ENCODE peak calls at places on chromosomes 13 and 19, in eight cellular contexts. Y is effector CD8-positive, alpha-beta T cell; Q is left lung; X is NCI-H2029; W is cardiac muscle cell; S is GM23338; Z is psoas muscle; G is stimulated activated CD8-positive, alpha-beta memory T cell treated with anti-CD3 and anti-CD28 coated beads, Interleukin-15, amount 100 ng/mL, for 24 hours. O is an unnamed sample.

GRCh38 chr13:33509642-33510229 is 224.2 kb upstream of the STARD13 start:
- DNase-seq in Y (no peak), Q (no peak), X (no peak), W (peak), S (no peak), Z (no peak), G (no peak), O (no peak)

GRCh38 chr19:932647-933552 is 7.1 kb downstream of the ARID3A start:
- DNase-seq in Y (peak), Q (peak), X (no peak), W (peak), S (peak), Z (peak), G (no peak), O (peak)

GRCh38 chr13:106100261-106100919 is 435.1 kb downstream of the EFNB2 start:
- DNase-seq in Y (no peak), Q (no peak), X (no peak), W (no peak), S (peak), Z (no peak), G (no peak), O (no peak)

GRCh38 chr13:36891752-36892151 is 28.3 kb downstream of the SMAD9 start:
- DNase-seq in Y (no peak), Q (no peak), X (no peak), W (no peak), S (no peak), Z (no peak), G (no peak), O (no peak)

GRCh38 chr19:13056052-13056660 is 46.5 kb downstream of the LYL1 start:
- DNase-seq in Y (no peak), Q (peak), X (no peak), W (peak), S (peak), Z (no peak), G (no peak), O (no peak)

GRCh38 chr13:65966991-65967451 is 1263.1 kb downstream of the PCDH9 start:
- DNase-seq in Y (no peak), Q (no peak), X (no peak), W (peak), S (peak), Z (no peak), G (no peak), O (no peak)

GRCh38 chr19:17114414-17114831 is 38.8 kb downstream of the MYO9B start:
- DNase-seq in Y (no peak), Q (no peak), X (no peak), W (no peak), S (peak), Z (no peak), G (no peak), O (no peak)

GRCh38 chr19:54229146-54229545 is 6.3 kb upstream of the LILRB3 start:
- DNase-seq in Y (no peak), Q (no peak), X (no peak), W (no peak), S (no peak), Z (no peak), G (no peak), O (no peak)

GRCh38 chr19:13002389-13002898 is 7.2 kb downstream of the NFIX start:
- DNase-seq in Y (no peak), Q (no peak), X (no peak), W (no peak), S (no peak), Z (peak), G (no peak), O (no peak)

GRCh38 chr19:34838753-34839431 is 65.9 kb upstream of the ZNF599 start:
- DNase-seq in Y (no peak), Q (peak), X (no peak), W (peak), S (peak), Z (no peak), G (no peak), O (peak)

GRCh38 chr13:36822786-36823185 is 3.8 kb downstream of the RFXAP start:
- DNase-seq in Y (no peak), Q (no peak), X (no peak), W (peak), S (no peak), Z (no peak), G (no peak), O (no peak)

GRCh38 chr13:108003626-108004025 is 211.7 kb downstream of the LIG4 start:
- DNase-seq in Y (no peak), Q (no peak), X (peak), W (no peak), S (no peak), Z (no peak), G (no peak), O (no peak)

GRCh38 chr19:29639086-29639485 is 26.2 kb upstream of the PLEKHF1 start:
- DNase-seq in Y (no peak), Q (no peak), X (no peak), W (no peak), S (no peak), Z (no peak), G (no peak), O (no peak)

GRCh38 chr13:66940113-66940512 is 290.0 kb downstream of the PCDH9 start:
- DNase-seq in Y (no peak), Q (no peak), X (no peak), W (peak), S (no peak), Z (no peak), G (no peak), O (no peak)

GRCh38 chr13:85509512-85509911 is 289.7 kb downstream of the SLITRK6 start:
- DNase-seq in Y (no peak), Q (no peak), X (no peak), W (no peak), S (no peak), Z (no peak), G (no peak), O (no peak)

GRCh38 chr13:100650321-100650720 is 24.3 kb downstream of the TMTC4 start:
- DNase-seq in Y (no peak), Q (no peak), X (peak), W (no peak), S (no peak), Z (no peak), G (no peak), O (no peak)

GRCh38 chr13:113357529-113357928 is 6.4 kb downstream of the GRTP1 start:
- DNase-seq in Y (no peak), Q (no peak), X (no peak), W (peak), S (no peak), Z (peak), G (no peak), O (no peak)

GRCh38 chr19:45765365-45766292 is 3.4 kb downstream of the SIX5 start:
- DNase-seq in Y (no peak), Q (peak), X (no peak), W (no peak), S (no peak), Z (no peak), G (no peak), O (no peak)

GRCh38 chr13:23851106-23851505 is 38.1 kb downstream of the MIPEP start:
- DNase-seq in Y (no peak), Q (no peak), X (no peak), W (peak), S (no peak), Z (no peak), G (no peak), O (no peak)

GRCh38 chr13:66565261-66565660 is 664.9 kb downstream of the PCDH9 start:
- DNase-seq in Y (no peak), Q (no peak), X (no peak), W (no peak), S (no peak), Z (no peak), G (no peak), O (no peak)

GRCh38 chr19:42191855-42192254 is 25.6 kb downstream of the DEDD2 start:
- DNase-seq in Y (no peak), Q (no peak), X (peak), W (peak), S (no peak), Z (no peak), G (no peak), O (no peak)

GRCh38 chr13:26964278-26965057 is 203.9 kb upstream of the GPR12 start:
- DNase-seq in Y (no peak), Q (no peak), X (peak), W (peak), S (peak), Z (no peak), G (no peak), O (no peak)

GRCh38 chr19:21593934-21594844 is 88.8 kb downstream of the ZNF429 start:
- DNase-seq in Y (no peak), Q (no peak), X (no peak), W (no peak), S (no peak), Z (peak), G (no peak), O (no peak)

GRCh38 chr19:1470864-1471513 is 8.0 kb downstream of the C19orf25 start:
- DNase-seq in Y (no peak), Q (peak), X (no peak), W (no peak), S (peak), Z (peak), G (no peak), O (no peak)

GRCh38 chr13:46593403-46593802 is 40.4 kb downstream of the LRCH1 start:
- DNase-seq in Y (peak), Q (peak), X (no peak), W (no peak), S (no peak), Z (no peak), G (no peak), O (no peak)

GRCh38 chr19:4115050-4115817 is 8.7 kb downstream of the MAP2K2 start:
- DNase-seq in Y (peak), Q (no peak), X (no peak), W (no peak), S (no peak), Z (no peak), G (no peak), O (no peak)

GRCh38 chr19:52291781-52292180 is 5.2 kb upstream of the ZNF480 start:
- DNase-seq in Y (no peak), Q (no peak), X (no peak), W (no peak), S (no peak), Z (no peak), G (no peak), O (no peak)

GRCh38 chr13:30394798-30395191 is 27.5 kb upstream of the UBE2L5 start:
- DNase-seq in Y (no peak), Q (no peak), X (no peak), W (no peak), S (no peak), Z (no peak), G (no peak), O (no peak)

GRCh38 chr13:75771818-75772217 is 135.7 kb downstream of the LMO7 start:
- DNase-seq in Y (no peak), Q (no peak), X (no peak), W (peak), S (no peak), Z (no peak), G (no peak), O (no peak)

GRCh38 chr13:24185591-24186232 is 25.2 kb downstream of the SPATA13 start:
- DNase-seq in Y (no peak), Q (no peak), X (no peak), W (peak), S (no peak), Z (no peak), G (no peak), O (no peak)

GRCh38 chr19:2261438-2262172 is 5.4 kb upstream of the JSRP1 start:
- DNase-seq in Y (peak), Q (no peak), X (no peak), W (peak), S (peak), Z (peak), G (no peak), O (no peak)

GRCh38 chr19:4971424-4971793 is 2.5 kb downstream of the KDM4B start:
- DNase-seq in Y (no peak), Q (peak), X (peak), W (peak), S (peak), Z (no peak), G (no peak), O (peak)

GRCh38 chr13:103238441-103238840 is 172.2 kb upstream of the SLC10A2 start:
- DNase-seq in Y (no peak), Q (no peak), X (no peak), W (no peak), S (no peak), Z (no peak), G (no peak), O (no peak)

GRCh38 chr19:44374789-44375188 is 18.3 kb upstream of the ZNF112 start:
- DNase-seq in Y (no peak), Q (no peak), X (no peak), W (no peak), S (no peak), Z (no peak), G (no peak), O (no peak)

GRCh38 chr13:72506706-72507105 is 220.7 kb downstream of the MZT1 start:
- DNase-seq in Y (no peak), Q (no peak), X (no peak), W (no peak), S (no peak), Z (no peak), G (no peak), O (no peak)

GRCh38 chr13:112204881-112205327 is 138.0 kb downstream of the SOX1 start:
- DNase-seq in Y (no peak), Q (no peak), X (no peak), W (no peak), S (peak), Z (no peak), G (no peak), O (no peak)

GRCh38 chr13:42796747-42797356 is 15.5 kb downstream of the FAM216B start:
- DNase-seq in Y (no peak), Q (no peak), X (no peak), W (no peak), S (peak), Z (no peak), G (no peak), O (no peak)

GRCh38 chr13:86572115-86572514 is 772.9 kb upstream of the SLITRK6 start:
- DNase-seq in Y (no peak), Q (no peak), X (no peak), W (peak), S (no peak), Z (no peak), G (no peak), O (no peak)

O was measured in right lobe of liver.